ENCODE peak calls at places on chromosomes 12 and 14, in four cellular contexts. O, W, U and K are unnamed samples.
A peak's percentile ranks its signal among the peaks of the same experiment; 100 is the strongest.

GRCh38 chr12:63070709-63071108 is 80.3 kb downstream of the AVPR1A start:
- DNase-seq in U (no peak), W (no peak), O (no peak), K (no peak)

GRCh38 chr12:52401526-52401925 is 4.6 kb downstream of the KRT82 start:
- DNase-seq in W (no peak), O (no peak), U (no peak), K (no peak)

GRCh38 chr12:42590324-42590934 is 883 bp upstream of the PRICKLE1 start:
- DNase-seq in W (no peak), U (no peak), O (no peak), K (no peak)

GRCh38 chr14:101836131-101836530 is 74.6 kb downstream of the PPP2R5C start:
- DNase-seq in U (no peak), O (no peak), W (no peak), K (no peak)

GRCh38 chr12:3921142-3921520 is 47.9 kb upstream of the PARP11 start:
- DNase-seq in W (no peak), O (no peak), U (no peak), K (no peak)

GRCh38 chr14:60838601-60839000 is 104.0 kb downstream of the MNAT1 start:
- DNase-seq in U (no peak), W (no peak), O (no peak), K (no peak)

GRCh38 chr12:80837342-80837978 is 100.3 kb downstream of the LIN7A start:
- DNase-seq in W (no peak), O (peak; percentile 14), U (peak; percentile 6), K (no peak)

GRCh38 chr14:104665663-104666522 is 23.5 kb upstream of the INF2 start:
- DNase-seq in W (peak; percentile 80), U (no peak), O (no peak), K (no peak)

GRCh38 chr14:21208554-21208953 is 52.7 kb upstream of the OR5AU1 start:
- DNase-seq in U (no peak), O (no peak), W (no peak), K (no peak)

GRCh38 chr12:3542156-3542555 is 51.2 kb downstream of the PRMT8 start:
- DNase-seq in W (no peak), U (no peak), O (no peak), K (no peak)

GRCh38 chr14:100279133-100279532 is 27.1 kb downstream of the SLC25A29 start:
- DNase-seq in U (no peak), W (no peak), O (no peak), K (no peak)

GRCh38 chr12:126667340-126667739 is 1599.6 kb upstream of the TMEM132C start:
- DNase-seq in W (no peak), O (peak; percentile 25), U (no peak), K (no peak)

GRCh38 chr12:126668961-126669360 is 1598.0 kb upstream of the TMEM132C start:
- DNase-seq in O (no peak), W (no peak), U (no peak), K (no peak)

GRCh38 chr12:126668538-126668937 is 1598.4 kb upstream of the TMEM132C start:
- DNase-seq in W (no peak), O (peak; percentile 58), U (no peak), K (no peak)

DNA sequence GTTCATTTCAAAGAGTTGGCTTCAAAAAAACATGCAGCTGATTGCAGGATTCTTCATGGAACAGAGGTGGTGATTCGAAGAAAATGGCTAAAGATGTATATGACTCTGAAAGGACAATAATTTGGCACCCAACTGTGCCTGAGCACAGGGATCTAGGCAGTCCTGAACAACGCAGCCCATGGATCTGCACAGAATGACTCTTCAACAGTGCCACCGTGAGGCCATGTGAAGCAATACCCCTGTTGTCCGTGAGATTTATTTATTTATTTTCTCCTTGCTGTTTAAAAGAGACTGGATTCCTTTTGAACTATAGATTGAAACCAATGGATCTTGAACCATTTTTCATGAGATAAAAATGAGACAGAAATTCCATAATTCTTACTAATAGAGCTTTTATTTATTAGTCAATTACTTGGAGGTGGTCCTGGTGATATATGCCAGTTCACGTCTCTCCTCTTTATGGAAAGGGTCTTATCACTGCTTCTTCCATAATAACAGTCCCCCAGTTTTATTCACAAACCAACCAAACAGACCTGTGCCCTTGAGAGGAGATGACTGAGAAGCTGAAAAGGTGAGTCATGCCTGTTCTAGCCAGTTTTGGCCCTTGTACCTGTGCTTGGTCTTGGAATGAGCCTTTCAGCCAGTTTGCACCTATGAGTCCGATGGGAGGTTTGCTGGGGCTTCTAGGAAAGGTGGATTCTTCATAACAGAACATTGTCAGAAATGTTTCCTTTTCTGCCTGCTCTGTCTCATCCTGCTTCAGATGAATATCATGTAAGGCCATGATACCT is 1598.3 kb downstream of the AACS start:
- DNase-seq in U (no peak), W (no peak), O (no peak), K (no peak)
- TF ChIP-seq CTCF in U (no peak), W (no peak), O (peak; percentile 10), K (no peak)

DNA sequence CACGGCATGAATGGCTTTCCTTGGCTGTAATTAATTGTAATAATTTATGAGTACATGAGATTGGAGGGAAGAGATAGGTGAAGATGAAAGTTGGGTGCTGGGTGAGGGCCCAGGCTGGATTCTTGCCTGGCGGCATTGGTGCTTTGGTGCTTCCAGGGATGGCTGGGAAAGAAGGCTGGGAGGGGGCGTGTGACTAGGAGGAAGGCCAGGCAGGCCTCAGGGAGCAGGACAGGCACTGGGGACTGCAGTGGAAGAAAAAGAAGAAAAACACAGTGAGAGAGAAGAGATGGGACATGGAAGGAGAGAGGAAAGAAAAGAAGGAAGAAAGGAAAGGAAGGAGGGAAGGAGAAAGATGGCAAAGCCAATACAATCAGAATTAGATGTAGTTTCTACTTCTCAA is 3.7 kb downstream of the HOXC9 start:
- DNase-seq in O (no peak), W (no peak), U (no peak), K (no peak)
- H3K27me3 ChIP-seq in O (peaks cover 23% of the 10 kb centered on the region), W (peaks cover 100% of the 10 kb centered on the region), U (peaks cover 84% of the 10 kb centered on the region), K (peaks cover 25% of the 10 kb centered on the region)

DNA sequence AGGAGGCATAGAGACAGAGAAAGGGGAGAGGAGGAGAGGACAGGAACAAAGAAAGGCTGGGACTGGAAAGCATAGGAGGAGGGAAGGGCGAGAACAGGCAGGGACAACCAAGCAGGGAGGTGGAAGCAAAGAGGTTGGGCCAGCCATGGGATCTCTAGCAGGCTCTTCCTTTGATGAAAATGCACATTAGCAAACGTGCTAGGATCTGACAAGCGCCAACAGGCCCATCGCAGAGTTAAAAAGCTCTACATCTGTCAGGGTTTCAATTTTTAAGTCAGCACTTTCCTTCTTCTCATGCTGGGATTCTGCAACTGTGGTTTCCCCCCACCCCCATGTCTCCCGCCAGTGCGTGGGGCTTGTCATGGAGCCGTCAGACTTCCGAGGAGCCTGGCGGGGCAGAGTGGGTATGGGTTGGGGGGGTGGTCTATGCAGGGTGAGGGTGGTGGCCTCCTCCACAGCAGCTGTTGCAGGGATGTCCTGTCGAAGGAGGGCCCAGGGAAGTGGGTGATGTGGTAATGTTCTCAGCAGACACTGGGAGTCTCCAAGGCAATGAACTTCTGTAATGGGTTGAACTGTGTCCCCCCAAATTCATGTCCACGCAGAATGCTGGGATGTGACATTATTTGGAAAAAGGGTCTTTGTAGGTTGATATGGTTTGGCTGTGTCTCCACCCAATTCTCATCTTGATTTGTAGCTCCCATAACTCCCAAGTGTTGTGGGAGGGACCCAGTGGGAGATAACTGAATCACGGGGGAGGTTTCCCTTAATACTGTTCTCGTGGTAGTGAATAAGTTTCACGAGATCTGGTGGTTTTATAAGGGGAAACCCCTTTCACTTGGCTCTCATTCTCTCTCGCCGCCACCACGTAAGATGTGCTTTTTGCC is 115.2 kb upstream of the MAP1LC3B2 start:
- DNase-seq in O (no peak), U (peak; percentile 25), W (no peak), K (no peak)
- TF ChIP-seq CTCF in O (no peak), U (no peak), W (no peak), K (no peak)

DNA sequence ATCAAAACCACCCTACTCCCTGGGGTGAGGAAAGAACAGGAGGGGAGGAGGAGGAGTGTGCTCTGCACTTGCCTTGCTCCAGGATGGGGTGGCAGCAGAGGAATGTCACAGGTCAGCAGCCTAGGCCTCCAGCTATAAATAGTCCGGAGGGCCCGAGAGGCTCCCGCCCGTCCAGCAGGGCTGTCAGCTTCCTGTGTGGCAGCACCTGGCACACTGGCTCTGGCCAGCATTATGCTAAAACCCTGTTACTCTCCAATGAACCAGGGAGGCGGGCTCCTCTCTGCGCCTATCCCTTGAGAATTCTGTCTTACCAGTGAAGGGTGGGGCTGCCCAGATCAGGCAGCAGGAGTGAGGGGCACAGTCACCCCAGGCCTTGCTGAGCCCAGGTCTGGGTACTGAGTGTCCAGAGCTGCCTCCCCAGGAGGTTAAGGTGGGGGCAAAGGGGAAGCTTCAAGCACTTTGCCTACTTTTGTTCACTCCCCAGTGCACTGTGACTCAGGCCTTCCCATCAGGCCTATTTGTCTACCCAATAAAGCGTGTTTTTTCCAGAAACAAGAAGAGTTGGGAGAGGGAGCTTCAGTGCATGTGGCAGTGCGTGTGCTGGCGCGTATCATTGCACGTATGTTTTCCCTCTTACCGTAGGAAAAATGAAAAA is 1.1 kb upstream of the COX14 start:
- DNase-seq in U (peak; percentile 15), O (peak; percentile 53), W (peak; percentile 78), K (peak; percentile 38)
- H3K27me3 ChIP-seq in U (no peaks in the 10 kb centered on the region), O (no peaks in the 10 kb centered on the region), W (no peaks in the 10 kb centered on the region), K (no peaks in the 10 kb centered on the region)